ENCODE peak calls at places on chromosomes 13 and 19, in four cellular contexts. One of them, this sample, is unnamed.

GRCh38 chr13:50167224-50167947 is 152.1 kb downstream of the KCNRG start:
- DNase-seq in GM12878: no peak
- DNase-seq in SK-N-SH: no peak
- DNase-seq in H1: no peak
- DNase-seq in this sample: no peak

GRCh38 chr19:40465025-40465780 is at the start of gene BLVRB:
- DNase-seq in GM12878: no peak
- DNase-seq in SK-N-SH: no peak
- DNase-seq in H1: no peak
- DNase-seq in this sample: peak

GRCh38 chr19:35470128-35470527 is 20.1 kb downstream of the KRTDAP start:
- DNase-seq in GM12878: no peak
- DNase-seq in SK-N-SH: no peak
- DNase-seq in H1: no peak
- DNase-seq in this sample: no peak

GRCh38 chr19:3618811-3619630 is 7.6 kb downstream of the CACTIN start:
- DNase-seq in GM12878: no peak
- DNase-seq in SK-N-SH: no peak
- DNase-seq in H1: no peak
- DNase-seq in this sample: no peak

GRCh38 chr13:25744176-25744575 is 307.6 kb downstream of the SHISA2 start:
- DNase-seq in GM12878: no peak
- DNase-seq in SK-N-SH: peak
- DNase-seq in H1: no peak
- DNase-seq in this sample: no peak

GRCh38 chr19:5903502-5904301 is at the start of gene NDUFA11:
- DNase-seq in GM12878: no peak
- DNase-seq in SK-N-SH: peak
- DNase-seq in H1: peak
- DNase-seq in this sample: peak

GRCh38 chr13:100388923-100389322 is 199.7 kb downstream of the GGACT start:
- DNase-seq in GM12878: no peak
- DNase-seq in SK-N-SH: no peak
- DNase-seq in H1: no peak
- DNase-seq in this sample: no peak

GRCh38 chr13:106630650-106631049 is 62.7 kb upstream of the ARGLU1 start:
- DNase-seq in GM12878: no peak
- DNase-seq in SK-N-SH: no peak
- DNase-seq in H1: no peak
- DNase-seq in this sample: no peak

GRCh38 chr13:54492995-54493394 is 1464.4 kb downstream of the OLFM4 start:
- DNase-seq in GM12878: no peak
- DNase-seq in SK-N-SH: no peak
- DNase-seq in H1: no peak
- DNase-seq in this sample: no peak

GRCh38 chr19:33815410-33816340 is 19.0 kb downstream of the KCTD15 start:
- DNase-seq in GM12878: no peak
- DNase-seq in SK-N-SH: peak
- DNase-seq in H1: no peak
- DNase-seq in this sample: no peak

GRCh38 chr19:16896913-16897571 is 8.2 kb downstream of the F2RL3 start:
- DNase-seq in GM12878: peak
- DNase-seq in SK-N-SH: peak
- DNase-seq in H1: peak
- DNase-seq in this sample: peak

GRCh38 chr13:106340249-106340648 is 195.2 kb downstream of the EFNB2 start:
- DNase-seq in GM12878: no peak
- DNase-seq in SK-N-SH: no peak
- DNase-seq in H1: no peak
- DNase-seq in this sample: no peak

GRCh38 chr13:85266331-85266730 is 532.9 kb downstream of the SLITRK6 start:
- DNase-seq in GM12878: no peak
- DNase-seq in SK-N-SH: no peak
- DNase-seq in H1: no peak
- DNase-seq in this sample: no peak

GRCh38 chr13:40786568-40786996 is 2.8 kb upstream of the SLC25A15 start:
- DNase-seq in GM12878: no peak
- DNase-seq in SK-N-SH: no peak
- DNase-seq in H1: no peak
- DNase-seq in this sample: no peak

GRCh38 chr19:48249502-48250014 is 6.2 kb downstream of the CARD8 start:
- DNase-seq in GM12878: peak
- DNase-seq in SK-N-SH: no peak
- DNase-seq in H1: no peak
- DNase-seq in this sample: no peak

GRCh38 chr19:48400018-48400742 is 6.7 kb downstream of the GRIN2D start:
- DNase-seq in GM12878: no peak
- DNase-seq in SK-N-SH: peak
- DNase-seq in H1: peak
- DNase-seq in this sample: peak

GRCh38 chr19:16912780-16913179 is 24.0 kb downstream of the F2RL3 start:
- DNase-seq in GM12878: no peak
- DNase-seq in SK-N-SH: no peak
- DNase-seq in H1: no peak
- DNase-seq in this sample: no peak

GRCh38 chr13:74444161-74444571 is 310.0 kb upstream of the KLF12 start:
- DNase-seq in GM12878: no peak
- DNase-seq in SK-N-SH: no peak
- DNase-seq in H1: no peak
- DNase-seq in this sample: no peak

GRCh38 chr19:28563964-28564914 is 648.7 kb downstream of the UQCRFS1 start:
- DNase-seq in GM12878: no peak
- DNase-seq in SK-N-SH: no peak
- DNase-seq in H1: no peak
- DNase-seq in this sample: no peak

GRCh38 chr13:80047406-80047805 is 293.5 kb downstream of the SPRY2 start:
- DNase-seq in GM12878: no peak
- DNase-seq in SK-N-SH: no peak
- DNase-seq in H1: no peak
- DNase-seq in this sample: no peak

GRCh38 chr13:113374511-113375175 is 10.7 kb upstream of the GRTP1 start:
- DNase-seq in GM12878: no peak
- DNase-seq in SK-N-SH: peak
- DNase-seq in H1: no peak
- DNase-seq in this sample: no peak

GRCh38 chr19:7336321-7336973 is 12.3 kb upstream of the ARHGEF18 start:
- DNase-seq in GM12878: no peak
- DNase-seq in SK-N-SH: no peak
- DNase-seq in H1: no peak
- DNase-seq in this sample: no peak

GRCh38 chr13:111046590-111047141 is 68.4 kb upstream of the ARHGEF7 start:
- DNase-seq in GM12878: peak
- DNase-seq in SK-N-SH: no peak
- DNase-seq in H1: no peak
- DNase-seq in this sample: no peak

GRCh38 chr19:49896863-49897621 is at the start of gene IL4I1:
- DNase-seq in GM12878: peak
- DNase-seq in SK-N-SH: no peak
- DNase-seq in H1: no peak
- DNase-seq in this sample: no peak

GRCh38 chr19:4338441-4339350 is at the start of gene STAP2:
- DNase-seq in GM12878: no peak
- DNase-seq in SK-N-SH: no peak
- DNase-seq in H1: peak
- DNase-seq in this sample: peak

GRCh38 chr13:60229708-60230272 is 66.1 kb upstream of the DIAPH3 start:
- DNase-seq in GM12878: no peak
- DNase-seq in SK-N-SH: peak
- DNase-seq in H1: no peak
- DNase-seq in this sample: no peak

GRCh38 chr13:113483504-113484287 is 6.8 kb downstream of the DCUN1D2 start:
- DNase-seq in GM12878: no peak
- DNase-seq in SK-N-SH: no peak
- DNase-seq in H1: no peak
- DNase-seq in this sample: no peak

GRCh38 chr19:55451522-55452380 is 8.7 kb upstream of the SHISA7 start:
- DNase-seq in GM12878: no peak
- DNase-seq in SK-N-SH: peak
- DNase-seq in H1: peak
- DNase-seq in this sample: no peak

GRCh38 chr19:13920940-13921744 is 15.1 kb downstream of the CC2D1A start:
- DNase-seq in GM12878: peak
- DNase-seq in SK-N-SH: peak
- DNase-seq in H1: peak
- DNase-seq in this sample: peak

GRCh38 chr19:29667390-29667783 is 2.1 kb downstream of the PLEKHF1 start:
- DNase-seq in GM12878: no peak
- DNase-seq in SK-N-SH: no peak
- DNase-seq in H1: no peak
- DNase-seq in this sample: no peak

GRCh38 chr19:53019684-53020083 is 6.0 kb downstream of the ERVV-1 start:
- DNase-seq in GM12878: no peak
- DNase-seq in SK-N-SH: no peak
- DNase-seq in H1: peak
- DNase-seq in this sample: no peak

GRCh38 chr19:41883821-41884733 is 1.1 kb downstream of the ARHGEF1 start:
- DNase-seq in GM12878: peak
- DNase-seq in SK-N-SH: peak
- DNase-seq in H1: peak
- DNase-seq in this sample: peak

GRCh38 chr19:15025237-15025636 is 24.0 kb upstream of the CASP14 start:
- DNase-seq in GM12878: no peak
- DNase-seq in SK-N-SH: peak
- DNase-seq in H1: no peak
- DNase-seq in this sample: peak
- TF ChIP-seq JUND in GM12878: no peak
- TF ChIP-seq JUND in SK-N-SH: no peak
- TF ChIP-seq JUND in H1: no peak
- TF ChIP-seq JUND in this sample: no peak

DNA sequence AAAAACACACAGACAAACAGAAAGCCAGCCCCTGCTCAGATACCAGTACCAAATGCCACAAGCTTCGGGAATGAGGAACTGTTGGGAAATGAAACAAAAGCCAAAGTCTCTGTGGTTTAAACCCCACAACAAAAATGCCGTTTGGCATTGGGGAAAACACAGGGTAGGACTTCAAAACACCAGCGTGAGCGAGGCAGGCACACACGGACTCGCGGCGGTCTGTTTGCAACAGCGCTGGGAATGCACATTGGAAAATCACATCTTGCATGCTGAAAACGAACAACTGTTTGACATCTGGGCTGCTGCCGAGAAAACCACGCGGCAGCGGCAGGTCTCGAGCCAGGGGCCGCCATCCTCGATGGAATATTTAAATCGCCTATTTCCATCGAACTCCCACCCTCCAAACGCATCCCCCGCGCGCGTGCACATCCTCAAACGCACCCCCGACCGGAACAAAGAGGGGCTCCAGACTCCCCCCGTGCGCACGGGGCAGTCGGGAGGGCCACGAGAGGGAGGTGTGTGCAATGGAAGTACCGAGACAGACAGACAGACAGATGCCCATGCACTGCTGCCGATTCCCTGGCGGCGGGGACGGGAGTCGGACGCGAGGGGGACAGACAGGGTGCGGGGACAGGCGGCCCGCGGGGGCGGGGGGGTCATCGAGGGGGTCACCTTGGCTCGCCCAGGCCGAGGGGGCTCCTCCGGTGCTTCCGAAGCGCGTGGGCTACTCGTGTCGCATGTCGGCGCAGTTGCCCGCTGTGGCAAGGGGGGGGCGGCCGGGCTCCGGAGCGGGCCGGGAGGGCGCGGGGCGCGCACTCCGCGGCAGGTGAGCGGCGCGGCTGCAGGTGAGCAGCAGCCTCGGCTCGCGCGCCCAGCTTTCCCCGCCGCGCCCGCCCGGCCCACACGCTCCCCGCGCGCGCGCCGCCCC is at the start of gene GPR12:
- DNase-seq in GM12878: no peak
- DNase-seq in SK-N-SH: peak
- DNase-seq in H1: no peak
- DNase-seq in this sample: no peak
- TF ChIP-seq JUND in GM12878: no peak
- TF ChIP-seq JUND in SK-N-SH: no peak
- TF ChIP-seq JUND in H1: no peak
- TF ChIP-seq JUND in this sample: no peak

GRCh38 chr13:38685974-38686571 is 804 bp upstream of the FREM2 start:
- DNase-seq in GM12878: no peak
- DNase-seq in SK-N-SH: peak
- DNase-seq in H1: no peak
- DNase-seq in this sample: peak
- TF ChIP-seq JUND in GM12878: no peak
- TF ChIP-seq JUND in SK-N-SH: no peak
- TF ChIP-seq JUND in H1: no peak
- TF ChIP-seq JUND in this sample: peak

DNA sequence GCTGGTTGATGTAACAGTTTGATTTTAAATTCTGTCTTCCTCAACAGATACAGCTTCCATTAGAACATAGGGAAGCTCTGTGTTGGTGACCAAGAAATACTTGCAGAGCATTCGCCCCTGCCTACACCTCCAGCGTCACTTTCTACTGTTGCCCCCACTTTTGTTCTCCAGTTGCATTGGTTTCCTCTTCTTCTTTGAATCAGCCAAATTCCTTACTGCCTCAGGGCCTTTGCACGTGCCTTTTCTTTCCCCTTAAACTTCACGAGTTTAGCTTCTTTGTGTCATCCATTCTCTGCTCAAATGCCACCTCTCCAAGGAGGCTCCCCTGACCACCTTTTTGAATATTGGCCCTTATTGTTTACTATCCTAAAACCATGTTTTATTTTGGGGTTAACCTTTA is 5.7 kb downstream of the KLK5 start:
- DNase-seq in GM12878: no peak
- DNase-seq in SK-N-SH: no peak
- DNase-seq in H1: no peak
- DNase-seq in this sample: no peak
- TF ChIP-seq JUND in GM12878: no peak
- TF ChIP-seq JUND in SK-N-SH: no peak
- TF ChIP-seq JUND in H1: no peak
- TF ChIP-seq JUND in this sample: no peak

GRCh38 chr13:53198699-53199098 is 170.1 kb downstream of the OLFM4 start:
- DNase-seq in GM12878: no peak
- DNase-seq in SK-N-SH: no peak
- DNase-seq in H1: no peak
- DNase-seq in this sample: no peak

GRCh38 chr13:53198017-53198416 is 169.4 kb downstream of the OLFM4 start:
- DNase-seq in GM12878: no peak
- DNase-seq in SK-N-SH: peak
- DNase-seq in H1: no peak
- DNase-seq in this sample: peak

GRCh38 chr13:53200075-53200474 is 171.5 kb downstream of the OLFM4 start:
- DNase-seq in GM12878: no peak
- DNase-seq in SK-N-SH: no peak
- DNase-seq in H1: no peak
- DNase-seq in this sample: no peak

GRCh38 chr13:53200498-53201453 is 172.2 kb downstream of the OLFM4 start:
- DNase-seq in GM12878: no peak
- DNase-seq in SK-N-SH: peak
- DNase-seq in H1: peak
- DNase-seq in this sample: no peak

DNA sequence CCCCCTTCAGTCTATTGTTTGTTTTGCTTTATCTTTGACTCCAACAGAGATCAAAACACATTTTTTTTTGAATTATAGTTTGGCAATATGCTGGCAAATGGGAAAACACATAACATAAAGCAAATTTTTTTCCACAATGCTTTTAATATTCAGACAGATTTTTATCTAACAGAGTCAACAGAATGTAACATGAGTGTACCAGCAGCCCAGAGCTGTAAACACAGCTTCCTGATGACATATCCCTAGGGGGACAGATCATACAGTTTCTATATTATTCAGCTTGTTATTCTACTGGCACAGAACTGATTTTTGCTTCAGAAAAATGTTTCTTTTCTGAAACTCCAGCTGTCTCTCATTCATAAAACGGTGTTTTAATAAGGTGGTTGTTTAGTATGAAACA is 168.8 kb downstream of the OLFM4 start:
- DNase-seq in GM12878: no peak
- DNase-seq in SK-N-SH: peak
- DNase-seq in H1: no peak
- DNase-seq in this sample: no peak
- TF ChIP-seq JUND in GM12878: no peak
- TF ChIP-seq JUND in SK-N-SH: no peak
- TF ChIP-seq JUND in H1: no peak
- TF ChIP-seq JUND in this sample: no peak

This sample was measured in T47D.